ENCODE peak calls at places on chromosomes 3 and 15, in five cellular contexts. G is K562, C is HCT116, L is GM12878, S is HepG2. X is an unnamed sample.

GRCh38 chr3:196499061-196499460 is 4.5 kb downstream of the RNF168 start:
- DNase-seq in G (peak; percentile 40), C (no peak), L (no peak), S (no peak), X (no peak)

GRCh38 chr15:89500397-89501270 is 4.3 kb upstream of the RHCG start:
- DNase-seq in G (peak; percentile 11), C (no peak), L (no peak), S (no peak), X (no peak)

GRCh38 chr3:13077431-13078157 is 4.4 kb upstream of the IQSEC1 start:
- DNase-seq in G (no peak), C (no peak), L (no peak), S (no peak), X (no peak)

GRCh38 chr3:169966951-169967915 is 626 bp downstream of the SEC62 start:
- DNase-seq in G (peak; percentile 73), C (no peak), L (no peak), S (peak; percentile 6), X (no peak)

GRCh38 chr3:15387171-15387581 is 40.2 kb downstream of the METTL6 start:
- DNase-seq in G (no peak), C (no peak), L (no peak), S (no peak), X (no peak)

GRCh38 chr3:150913174-150913922 is 8.1 kb upstream of the MINDY4B start:
- DNase-seq in G (no peak), C (no peak), L (no peak), S (no peak), X (no peak)

GRCh38 chr3:141410861-141411771 is 42.8 kb downstream of the ZBTB38 start:
- DNase-seq in G (no peak), C (no peak), L (no peak), S (no peak), X (no peak)

GRCh38 chr3:93992211-93992610 is 12.3 kb downstream of the ARL13B start:
- DNase-seq in G (no peak), C (no peak), L (no peak), S (no peak), X (no peak)

GRCh38 chr15:93451265-93451664 is 362.3 kb upstream of the RGMA start:
- DNase-seq in G (no peak), C (no peak), L (no peak), S (no peak), X (no peak)

GRCh38 chr15:69414702-69415161 is 583 bp downstream of the KIF23 start:
- DNase-seq in G (peak; percentile 62), C (peak; percentile 4), L (no peak), S (peak; percentile 74), X (peak; percentile 79)

GRCh38 chr15:47586653-47587224 is 130.6 kb upstream of the SEMA6D start:
- DNase-seq in G (no peak), C (no peak), L (no peak), S (no peak), X (no peak)

GRCh38 chr3:139302084-139302800 is 41.6 kb upstream of the MRPS22 start:
- DNase-seq in G (no peak), C (peak; percentile 89), L (no peak), S (peak; percentile 57), X (no peak)

GRCh38 chr15:38073278-38073930 is 139.0 kb downstream of the TMCO5A start:
- DNase-seq in G (no peak), C (peak; percentile 28), L (no peak), S (peak; percentile 43), X (no peak)

GRCh38 chr3:12054245-12054644 is 50.1 kb downstream of the SYN2 start:
- DNase-seq in G (no peak), C (no peak), L (no peak), S (no peak), X (no peak)

GRCh38 chr3:120147072-120147871 is 53.0 kb upstream of the GSK3B start:
- DNase-seq in G (no peak), C (no peak), L (no peak), S (peak; percentile 39), X (no peak)

GRCh38 chr15:28021281-28022039 is 77.7 kb downstream of the OCA2 start:
- DNase-seq in G (peak; percentile 42), C (peak; percentile 22), L (no peak), S (peak; percentile 83), X (peak; percentile 44)

GRCh38 chr3:107985496-107985895 is 105.3 kb downstream of the CD47 start:
- DNase-seq in G (no peak), C (no peak), L (peak; percentile 13), S (no peak), X (no peak)

GRCh38 chr3:63462732-63463131 is 184.6 kb downstream of the SYNPR start:
- DNase-seq in G (no peak), C (no peak), L (no peak), S (no peak), X (no peak)

GRCh38 chr3:30578986-30579579 is 27.3 kb upstream of the TGFBR2 start:
- DNase-seq in G (no peak), C (no peak), L (no peak), S (no peak), X (no peak)

GRCh38 chr3:146682176-146682575 is 77.0 kb upstream of the PLSCR5 start:
- DNase-seq in G (no peak), C (no peak), L (no peak), S (no peak), X (no peak)

GRCh38 chr3:53938645-53939044 is 47.0 kb upstream of the SELENOK start:
- DNase-seq in G (peak; percentile 48), C (peak; percentile 23), L (no peak), S (peak; percentile 25), X (peak; percentile 69)

GRCh38 chr3:54783611-54784010 is 144.2 kb downstream of the LRTM1 start:
- DNase-seq in G (no peak), C (no peak), L (no peak), S (no peak), X (no peak)

GRCh38 chr15:78540135-78540954 is at the start of gene PSMA4:
- DNase-seq in G (peak; percentile 94), C (peak; percentile 48), L (peak; percentile 68), S (peak; percentile 73), X (peak; percentile 96)

GRCh38 chr15:78542647-78543046 is 2.4 kb downstream of the PSMA4 start:
- DNase-seq in G (no peak), C (no peak), L (no peak), S (no peak), X (no peak)

GRCh38 chr15:78538358-78538757 is 1.9 kb upstream of the PSMA4 start:
- DNase-seq in G (no peak), C (no peak), L (no peak), S (no peak), X (no peak)

GRCh38 chr15:78541744-78542034 is 1.4 kb downstream of the PSMA4 start:
- DNase-seq in G (no peak), C (no peak), L (no peak), S (no peak), X (no peak)

DNA sequence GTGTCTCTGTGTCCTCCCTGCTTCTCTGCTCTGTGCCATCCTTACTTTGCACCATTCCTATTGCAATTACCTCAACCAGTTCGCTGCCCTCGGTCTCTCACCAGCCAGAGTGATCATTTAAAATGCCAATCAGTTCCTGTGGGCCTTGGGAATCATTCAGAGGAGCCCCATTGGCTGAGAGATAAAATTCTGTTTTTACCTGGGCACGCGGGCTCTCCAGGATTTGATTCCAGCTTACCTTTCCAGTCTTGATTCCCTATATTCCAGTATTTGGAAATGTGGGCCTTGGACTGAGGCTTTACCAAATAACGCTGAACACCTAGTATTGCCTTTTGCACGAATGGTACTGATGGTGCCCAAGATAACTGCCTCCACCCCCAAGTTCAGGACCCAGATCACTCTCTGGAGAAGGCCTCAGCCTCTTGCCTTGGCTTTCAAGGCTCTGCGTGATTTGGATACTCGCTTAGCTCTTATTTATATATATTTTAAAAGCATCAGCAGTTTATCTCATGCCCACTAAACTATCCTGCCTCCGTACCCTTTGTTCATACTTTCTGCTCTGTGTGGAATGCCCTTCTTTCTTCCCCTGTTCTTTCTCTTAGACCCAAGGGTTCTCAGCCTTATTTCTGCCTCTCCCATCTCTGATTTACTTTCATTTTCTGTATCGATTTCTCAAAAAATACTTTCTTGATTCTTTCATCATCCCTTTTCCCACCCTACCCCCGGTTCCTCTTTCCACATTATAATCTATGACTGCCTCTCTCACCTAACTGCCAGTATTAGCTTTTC is 905 bp downstream of the PSMA4 start:
- DNase-seq in G (peak; percentile 21), C (no peak), L (no peak), S (no peak), X (no peak)
- TF ChIP-seq MAX in G (no peak), C (no peak), L (no peak), S (no peak), X (no peak)

GRCh38 chr15:82640672-82641071 is 6.5 kb downstream of the CPEB1 start:
- DNase-seq in G (peak; percentile 28), C (no peak), L (no peak), S (no peak), X (no peak)

GRCh38 chr15:82643992-82644391 is 3.2 kb downstream of the CPEB1 start:
- DNase-seq in G (peak; percentile 83), C (no peak), L (no peak), S (no peak), X (no peak)

GRCh38 chr15:82646250-82647044 is 716 bp downstream of the CPEB1 start:
- DNase-seq in G (peak; percentile 79), C (no peak), L (no peak), S (no peak), X (peak; percentile 76)

GRCh38 chr15:82642656-82643055 is 4.5 kb downstream of the CPEB1 start:
- DNase-seq in G (no peak), C (no peak), L (no peak), S (no peak), X (no peak)

DNA sequence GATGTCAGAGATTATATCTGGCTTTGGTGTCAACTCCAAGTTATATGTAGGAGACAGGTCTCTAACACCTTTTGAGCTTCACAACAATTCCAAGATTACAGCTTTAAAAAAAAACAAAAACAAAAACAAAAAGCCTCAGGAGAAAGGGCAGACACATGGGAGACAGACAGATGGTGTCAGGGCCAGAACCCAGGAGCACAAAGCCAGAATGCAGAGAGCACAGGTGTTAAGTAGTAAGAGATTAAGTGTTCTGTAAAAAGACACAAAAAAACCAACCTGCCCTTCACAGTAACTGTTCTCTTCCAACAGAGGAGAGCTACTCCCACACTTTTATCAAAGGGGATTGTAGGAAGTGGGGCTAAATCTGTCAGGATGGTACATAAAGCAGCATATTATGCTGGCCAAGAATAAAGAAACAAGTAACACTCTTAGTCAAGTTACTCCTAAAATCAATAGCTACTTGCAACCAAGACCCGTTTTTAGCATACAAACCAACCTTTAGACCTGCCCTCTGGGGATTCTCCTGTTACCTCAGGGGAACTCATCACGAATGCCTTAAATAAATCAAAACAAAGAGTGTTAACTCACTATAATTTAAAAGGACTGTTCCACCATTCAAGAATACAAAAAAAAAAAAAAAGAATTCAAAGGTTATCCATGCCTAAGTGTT is 5.9 kb downstream of the CPEB1 start:
- DNase-seq in G (no peak), C (no peak), L (no peak), S (no peak), X (no peak)
- H3K27me3 ChIP-seq in G (no peaks in the 10 kb centered on the region), C (peaks cover 69% of the 10 kb centered on the region), L (peaks cover 18% of the 10 kb centered on the region), S (no peaks in the 10 kb centered on the region), X (peaks cover 9% of the 10 kb centered on the region)

DNA sequence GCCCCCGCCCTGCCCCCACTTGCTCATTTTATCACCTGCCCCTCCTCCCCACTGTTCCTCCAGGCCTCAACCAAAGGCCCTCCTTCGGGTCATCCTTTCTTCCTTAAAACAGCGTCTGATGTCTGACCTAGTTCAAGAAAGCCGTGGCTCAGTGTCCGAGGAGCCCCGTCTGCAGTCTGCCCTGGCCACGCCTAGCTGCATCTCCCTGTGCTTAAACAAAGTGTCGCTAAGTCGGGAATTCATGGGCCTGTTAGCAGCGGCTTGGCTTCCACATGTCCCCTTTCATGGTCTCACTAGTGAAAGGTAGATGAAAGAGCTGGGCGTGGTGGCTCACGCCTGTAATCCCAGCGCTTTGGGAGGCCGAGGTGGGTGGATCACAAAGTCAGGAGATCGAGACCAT is 41.2 kb downstream of the TM2D3 start:
- DNase-seq in G (no peak), C (no peak), L (no peak), S (no peak), X (no peak)
- TF ChIP-seq SRF in G (no peak), C (no peak), L (no peak), S (no peak), X (no peak)

GRCh38 chr3:153445817-153446216 is 283.8 kb downstream of the RAP2B start:
- DNase-seq in G (no peak), C (no peak), L (no peak), S (no peak), X (no peak)
- TF ChIP-seq MAX in G (no peak), C (no peak), L (no peak), S (no peak), X (no peak)